ENCODE peak calls at places on chromosomes 16 and 17, in six cellular contexts. O is body of pancreas, A is breast epithelium, Q is esophagus squamous epithelium, D is IMR-90, U is uterus. Y is an unnamed sample. For H3K36me3, the result is how much of the 10 kb centered on the place peaks cover.

GRCh38 chr17:9004132-9004960 is 17.0 kb upstream of the NTN1 start:
- DNase-seq in A (no peak), O (no peak), Q (no peak), U (no peak), D (no peak), Y (no peak)

GRCh38 chr16:49492090-49492801 is 118.6 kb downstream of the C16orf78 start:
- DNase-seq in D (no peak), O (peak), U (peak), A (peak), Q (no peak), Y (peak)

GRCh38 chr17:10649031-10649430 is 8.1 kb downstream of the MYH3 start:
- DNase-seq in O (no peak), D (peak), U (no peak), A (no peak), Q (no peak), Y (no peak)

GRCh38 chr17:38326996-38327792 is 16.6 kb downstream of the GPR179 start:
- DNase-seq in Q (no peak), O (no peak), D (no peak), A (no peak), U (no peak), Y (peak)

GRCh38 chr16:19645557-19645981 is 72.5 kb downstream of the KNOP1 start:
- DNase-seq in Q (no peak), U (peak), O (peak), A (no peak), D (peak), Y (peak)

GRCh38 chr17:79411419-79411818 is 199.4 kb downstream of the RBFOX3 start:
- DNase-seq in O (no peak), A (no peak), Q (no peak), U (no peak), D (no peak), Y (no peak)

GRCh38 chr17:54900457-54901229 is at the start of gene TOM1L1:
- DNase-seq in O (peak), Q (no peak), U (peak), A (peak), D (peak), Y (peak)

GRCh38 chr16:25256821-25257503 is 683 bp downstream of the ZKSCAN2 start:
- DNase-seq in A (no peak), O (peak), D (peak), Q (no peak), U (no peak), Y (no peak)

GRCh38 chr17:50214986-50215730 is 13.7 kb upstream of the COL1A1 start:
- DNase-seq in O (no peak), D (no peak), Q (no peak), U (peak), A (no peak), Y (no peak)

GRCh38 chr17:4587803-4588202 is 3.5 kb downstream of the SMTNL2 start:
- DNase-seq in U (no peak), Q (no peak), A (no peak), D (no peak), O (no peak), Y (peak)

GRCh38 chr17:74524751-74525725 is 6.2 kb downstream of the CD300LB start:
- DNase-seq in Q (no peak), A (peak), O (no peak), U (no peak), D (no peak), Y (no peak)

GRCh38 chr17:15966183-15966878 is 21.4 kb downstream of the ADORA2B start:
- DNase-seq in Q (no peak), D (peak), O (peak), U (no peak), A (no peak), Y (no peak)

GRCh38 chr17:40062347-40063033 is at the start of gene THRA:
- DNase-seq in U (peak), D (peak), Q (no peak), A (peak), O (peak), Y (peak)

GRCh38 chr17:45789874-45790273 is 5.8 kb downstream of the CRHR1 start:
- DNase-seq in U (no peak), O (no peak), Q (no peak), A (no peak), D (no peak), Y (no peak)

GRCh38 chr16:30482366-30482765 is 9.8 kb downstream of the ITGAL start:
- DNase-seq in D (no peak), A (no peak), Q (no peak), U (no peak), O (no peak), Y (no peak)

GRCh38 chr17:43917348-43918025 is 10.2 kb upstream of the MPP2 start:
- DNase-seq in U (no peak), A (no peak), Q (no peak), O (no peak), D (peak), Y (peak)

GRCh38 chr17:6948562-6948961 is 47.3 kb upstream of the ALOX12 start:
- DNase-seq in D (no peak), Q (no peak), A (no peak), U (no peak), O (no peak), Y (no peak)

GRCh38 chr16:1871974-1872635 is at the start of gene MEIOB:
- DNase-seq in O (peak), A (no peak), D (no peak), U (no peak), Q (no peak), Y (no peak)

GRCh38 chr16:12010388-12011251 is 34.1 kb downstream of the SNX29 start:
- DNase-seq in Q (no peak), U (no peak), D (no peak), A (no peak), O (no peak), Y (no peak)

GRCh38 chr16:24035127-24035842 is 199.5 kb downstream of the PRKCB start:
- DNase-seq in U (no peak), A (no peak), Q (no peak), D (no peak), O (no peak), Y (no peak)

GRCh38 chr17:72778161-72779151 is 314.0 kb downstream of the SLC39A11 start:
- DNase-seq in Q (no peak), D (no peak), A (no peak), U (no peak), O (no peak), Y (no peak)

GRCh38 chr17:50853015-50853615 is 13.0 kb downstream of the TOB1 start:
- DNase-seq in Q (no peak), A (no peak), D (no peak), O (no peak), U (no peak), Y (no peak)

GRCh38 chr17:82449136-82449882 is 1.2 kb downstream of the CYBC1 start:
- DNase-seq in A (no peak), D (no peak), U (no peak), O (no peak), Q (peak), Y (no peak)

GRCh38 chr16:85699628-85700027 is 10.9 kb upstream of the GINS2 start:
- DNase-seq in A (no peak), U (no peak), D (peak), Q (no peak), O (peak), Y (peak)

GRCh38 chr17:57662644-57663308 is 82.3 kb downstream of the CCDC182 start:
- DNase-seq in D (peak), A (peak), O (peak), U (peak), Q (peak), Y (peak)
- H3K4me3 ChIP-seq in D (peak), A (no peak), O (no peak), U (no peak), Q (no peak), Y (peak)

GRCh38 chr16:79767597-79768280 is 167.2 kb upstream of the MAF start:
- DNase-seq in D (no peak), U (peak), Q (no peak), O (peak), A (no peak), Y (no peak)
- H3K27ac ChIP-seq in D (no peak), U (peak), Q (peak), O (no peak), A (peak), Y (peak)

GRCh38 chr17:57486416-57486815 is 230.1 kb downstream of the MSI2 start:
- DNase-seq in O (no peak), Q (no peak), D (no peak), U (no peak), A (no peak), Y (no peak)

GRCh38 chr17:57485566-57485865 is 229.2 kb downstream of the MSI2 start:
- DNase-seq in Q (no peak), A (no peak), U (no peak), O (no peak), D (no peak), Y (no peak)

GRCh38 chr17:57487552-57487951 is 231.2 kb downstream of the MSI2 start:
- DNase-seq in A (no peak), D (no peak), Q (no peak), O (no peak), U (no peak), Y (no peak)

GRCh38 chr17:57485916-57486315 is 229.6 kb downstream of the MSI2 start:
- DNase-seq in U (no peak), D (no peak), Q (no peak), A (no peak), O (no peak), Y (no peak)

DNA sequence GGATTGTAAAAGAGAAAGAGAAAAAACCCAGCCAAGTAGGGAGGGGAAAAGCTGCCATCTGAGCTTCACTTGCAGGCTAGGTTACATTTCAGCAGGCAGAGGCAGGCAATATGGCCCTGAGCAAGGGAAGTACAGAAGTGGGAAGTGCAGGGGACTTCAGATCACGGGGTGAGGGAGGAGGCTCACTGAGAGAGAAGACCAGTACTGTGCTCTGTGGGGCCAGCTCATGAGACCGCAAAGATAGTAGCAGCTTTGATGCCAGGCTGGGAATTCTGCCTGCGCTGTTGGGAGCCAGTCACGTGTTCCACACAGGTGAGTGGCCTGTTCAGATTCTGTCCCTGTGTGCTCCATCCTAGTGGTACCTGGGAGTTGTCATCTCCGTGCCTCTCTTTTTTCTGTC is 230.7 kb downstream of the MSI2 start:
- DNase-seq in D (no peak), A (no peak), O (no peak), Q (no peak), U (no peak), Y (no peak)
- H3K36me3 ChIP-seq in D (under half), A (under half), O (under half), Q (under half), U (under half), Y (under half)

DNA sequence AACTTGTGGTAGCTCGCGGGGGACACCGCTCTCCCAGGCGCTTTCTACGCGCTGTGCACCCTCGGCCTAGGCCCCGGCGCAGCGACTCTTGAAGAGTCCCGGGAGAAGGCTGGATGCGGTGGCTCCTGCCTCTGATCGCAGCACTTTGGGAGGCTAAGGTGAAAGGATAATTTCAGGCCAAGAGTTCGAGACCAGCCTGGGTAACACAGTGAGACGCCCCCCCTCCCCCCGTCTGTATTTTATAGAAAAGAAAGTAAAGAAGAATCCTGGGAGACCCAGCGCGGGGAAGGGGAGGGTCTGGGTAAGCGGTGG is 436 bp upstream of the PLLP start:
- DNase-seq in O (peak), A (no peak), Q (no peak), D (no peak), U (no peak), Y (no peak)
- H3K4me3 ChIP-seq in O (peak), A (peak), Q (peak), D (peak), U (peak), Y (peak)

GRCh38 chr16:22278841-22279240 is 18.4 kb upstream of the POLR3E start:
- DNase-seq in D (no peak), Q (no peak), A (no peak), U (no peak), O (no peak), Y (no peak)
- H3K27ac ChIP-seq in D (no peak), Q (no peak), A (no peak), U (no peak), O (no peak), Y (no peak)

GRCh38 chr16:3889059-3889458 is 8.5 kb upstream of the CREBBP start:
- DNase-seq in Q (no peak), A (no peak), U (no peak), D (no peak), O (no peak), Y (no peak)
- H3K36me3 ChIP-seq in Q (under half), A (under half), U (under half), D (under half), O (under half), Y (under half)

GRCh38 chr16:87101903-87102302 is 215.3 kb downstream of the C16orf95 start:
- DNase-seq in Q (no peak), U (no peak), D (peak), O (peak), A (no peak), Y (no peak)
- H3K4me3 ChIP-seq in Q (no peak), U (no peak), D (no peak), O (no peak), A (no peak), Y (no peak)

DNA sequence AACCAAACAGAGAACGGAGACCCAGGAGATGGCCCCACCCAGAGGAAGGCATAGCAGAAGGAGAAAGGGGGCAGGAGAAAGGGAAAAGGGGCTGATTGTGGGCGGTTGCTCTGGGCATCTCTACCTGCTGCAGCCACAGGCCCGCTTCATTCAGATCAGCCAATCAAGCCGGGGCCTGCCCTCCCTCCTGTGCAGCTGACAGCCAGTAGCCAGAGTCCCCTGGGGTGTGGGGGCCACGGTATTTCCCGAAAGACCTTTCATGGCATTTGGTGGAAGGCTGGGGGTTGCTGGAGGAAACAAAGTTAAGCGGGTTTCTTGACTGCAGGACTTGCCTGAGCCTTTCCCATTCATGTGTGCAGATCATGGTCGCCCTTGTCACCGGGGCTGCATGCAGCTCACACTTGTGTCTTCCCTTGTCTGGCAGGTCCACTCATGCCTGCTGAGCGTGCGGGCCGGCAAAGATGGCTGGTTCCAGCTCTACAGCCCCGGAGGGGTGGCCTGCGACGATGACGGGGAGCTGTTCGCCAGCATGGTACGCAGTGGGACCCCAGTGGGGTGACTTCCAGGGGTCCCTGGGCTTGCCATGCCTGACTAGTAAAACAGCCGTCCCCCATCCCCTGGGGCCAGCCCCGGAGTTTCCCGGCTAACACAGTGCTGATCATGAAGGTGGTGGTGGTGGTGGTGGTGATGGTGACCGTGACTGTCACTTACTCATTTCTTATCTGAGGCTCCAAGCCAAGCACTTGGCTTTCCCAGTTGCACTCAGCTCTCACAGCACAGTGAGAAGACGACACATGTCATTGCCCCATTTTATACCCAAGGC is 82.7 kb upstream of the PLCG2 start:
- DNase-seq in O (no peak), D (no peak), Q (no peak), U (no peak), A (no peak), Y (no peak)
- H3K27ac ChIP-seq in O (no peak), D (no peak), Q (peak), U (peak), A (peak), Y (no peak)

GRCh38 chr17:42502091-42502490 is 34.0 kb upstream of the NAGLU start:
- DNase-seq in A (no peak), D (no peak), O (no peak), Q (no peak), U (no peak), Y (no peak)

GRCh38 chr17:42507671-42508070 is 28.4 kb upstream of the NAGLU start:
- DNase-seq in U (no peak), Q (no peak), D (no peak), O (no peak), A (no peak), Y (no peak)

GRCh38 chr17:42508426-42509164 is 27.4 kb upstream of the NAGLU start:
- DNase-seq in O (no peak), Q (no peak), U (no peak), D (no peak), A (no peak), Y (no peak)

GRCh38 chr17:42502926-42503325 is 33.1 kb upstream of the NAGLU start:
- DNase-seq in D (no peak), O (no peak), Q (no peak), U (no peak), A (no peak), Y (no peak)
- H3K36me3 ChIP-seq in D (under half), O (under half), Q (under half), U (under half), A (under half), Y (half or more)

Y was measured in left ventricle myocardium inferior.